ENCODE peak calls at places on chromosomes 6 and 20, in ten cellular contexts. P is naive thymus-derived CD4-positive, alpha-beta T cell; R is tibial nerve; Y is stomach; D is astrocyte; S is endodermal cell; H is gastrocnemius medialis; J is CD8-positive, alpha-beta T cell; W is heart right ventricle; X is pancreas. C is an unnamed sample.

GRCh38 chr20:25148181-25148981 is 47.1 kb upstream of the ENTPD6 start:
- DNase-seq in P (peak; percentile 80), D (peak; percentile 31), W (peak; percentile 40), S (peak; percentile 64), H (no peak), X (no peak), J (peak; percentile 76), Y (peak; percentile 54), R (peak; percentile 18), C (peak; percentile 70)

GRCh38 chr6:128390168-128390567 is 130.2 kb downstream of the PTPRK start:
- DNase-seq in P (no peak), H (no peak), S (no peak), J (no peak), D (peak; percentile 9), W (no peak), Y (no peak), X (no peak), R (no peak), C (no peak)

GRCh38 chr20:48668451-48668946 is 159.3 kb downstream of the PREX1 start:
- DNase-seq in Y (no peak), P (no peak), H (no peak), D (no peak), S (no peak), R (peak; percentile 31), X (no peak), W (no peak), J (no peak), C (peak; percentile 79)

GRCh38 chr20:35264755-35265154 is 13.2 kb downstream of the MMP24OS start:
- DNase-seq in P (no peak), S (peak; percentile 87), R (no peak), W (no peak), H (no peak), J (no peak), X (no peak), Y (no peak), D (peak; percentile 33), C (no peak)

GRCh38 chr20:2386516-2387179 is 5.9 kb downstream of the TGM6 start:
- DNase-seq in D (peak; percentile 79), P (no peak), R (no peak), S (peak; percentile 57), H (no peak), J (no peak), Y (no peak), X (no peak), W (no peak), C (no peak)

GRCh38 chr6:41713650-41714291 is 21.6 kb downstream of the TFEB start:
- DNase-seq in H (peak; percentile 96), P (no peak), X (peak; percentile 53), R (no peak), D (peak; percentile 27), W (peak; percentile 39), S (no peak), J (no peak), Y (peak; percentile 62), C (no peak)

GRCh38 chr6:42520786-42521607 is 42.8 kb upstream of the UBR2 start:
- DNase-seq in J (no peak), H (no peak), X (no peak), R (no peak), D (peak; percentile 89), P (no peak), W (no peak), Y (no peak), S (no peak), C (no peak)

GRCh38 chr20:46063652-46064054 is 26.1 kb downstream of the NCOA5 start:
- DNase-seq in S (peak; percentile 14), R (no peak), H (no peak), Y (no peak), W (no peak), P (no peak), X (no peak), J (no peak), D (no peak), C (no peak)

GRCh38 chr6:146295695-146296094 is 247.9 kb upstream of the RAB32 start:
- DNase-seq in R (no peak), D (no peak), S (no peak), J (no peak), H (no peak), P (no peak), Y (no peak), W (no peak), X (no peak), C (no peak)

GRCh38 chr6:137423444-137424168 is 70.6 kb downstream of the OLIG3 start:
- DNase-seq in P (no peak), W (no peak), S (peak; percentile 91), H (no peak), R (no peak), D (no peak), Y (no peak), X (no peak), J (no peak), C (no peak)

GRCh38 chr6:116363759-116364158 is 7.0 kb upstream of the DSE start:
- DNase-seq in R (no peak), Y (no peak), X (no peak), S (no peak), H (no peak), P (no peak), D (peak; percentile 63), J (no peak), W (no peak), C (no peak)

GRCh38 chr6:3913077-3913957 is 64.1 kb downstream of the FAM50B start:
- DNase-seq in X (no peak), Y (peak; percentile 77), P (no peak), W (no peak), S (peak; percentile 7), D (peak; percentile 99), H (peak; percentile 74), R (peak; percentile 40), J (peak; percentile 17), C (no peak)

GRCh38 chr20:29873946-29874345 is 1383.5 kb upstream of the DEFB115 start:
- DNase-seq in S (peak; percentile 78), H (no peak), J (no peak), X (peak; percentile 94), D (peak; percentile 30), R (no peak), W (peak; percentile 55), Y (peak; percentile 61), P (no peak), C (peak; percentile 78)

GRCh38 chr6:84906514-84906913 is 142.1 kb upstream of the TBX18 start:
- DNase-seq in P (no peak), J (no peak), R (no peak), H (no peak), D (no peak), W (no peak), X (no peak), S (no peak), Y (no peak), C (no peak)
- H3K4me3 ChIP-seq in P (no peak overlapping the region), J (no peak overlapping the region), R (no peak overlapping the region), H (no peak overlapping the region), D (no peak overlapping the region), W (no peak overlapping the region), X (no peak overlapping the region), S (no peak overlapping the region), Y (no peak overlapping the region), C (no peak overlapping the region)

GRCh38 chr6:1607557-1608221 is 2.0 kb upstream of the FOXC1 start:
- DNase-seq in S (peak; percentile 95), P (no peak), D (no peak), W (no peak), X (no peak), H (no peak), J (no peak), Y (no peak), R (no peak), C (no peak)
- H3K4me1 ChIP-seq in S (peaks cover 7% of the 10 kb centered on the region), P (peaks cover 35% of the 10 kb centered on the region), D (peaks cover 21% of the 10 kb centered on the region), W (peaks cover 31% of the 10 kb centered on the region), X (no peaks in the 10 kb centered on the region), H (peaks cover 28% of the 10 kb centered on the region), J (peaks cover 56% of the 10 kb centered on the region), Y (peaks cover 47% of the 10 kb centered on the region), R (peaks cover 67% of the 10 kb centered on the region), C (no peaks in the 10 kb centered on the region)

GRCh38 chr6:167721291-167721690 is 105.4 kb upstream of the AFDN start:
- DNase-seq in S (peak; percentile 40), H (no peak), Y (peak; percentile 17), W (no peak), R (no peak), D (no peak), X (no peak), P (no peak), J (peak; percentile 31), C (no peak)

GRCh38 chr6:167719920-167720319 is 106.8 kb upstream of the AFDN start:
- DNase-seq in P (no peak), R (no peak), J (peak; percentile 40), Y (no peak), D (no peak), S (peak; percentile 45), H (no peak), W (no peak), X (no peak), C (no peak)

GRCh38 chr6:167722634-167723309 is 103.9 kb upstream of the AFDN start:
- DNase-seq in W (no peak), P (no peak), R (no peak), H (no peak), J (peak; percentile 44), D (no peak), Y (peak; percentile 16), S (peak; percentile 48), X (no peak), C (no peak)

GRCh38 chr6:167717867-167718266 is 108.8 kb upstream of the AFDN start:
- DNase-seq in J (no peak), D (no peak), S (no peak), Y (no peak), R (no peak), X (no peak), W (no peak), P (no peak), H (no peak), C (no peak)

GRCh38 chr6:167720456-167721285 is 106.0 kb upstream of the AFDN start:
- DNase-seq in H (no peak), P (no peak), D (no peak), S (peak; percentile 33), J (peak; percentile 34), Y (no peak), W (no peak), R (no peak), X (no peak), C (no peak)
- H3K4me3 ChIP-seq in H (no peak overlapping the region), P (no peak overlapping the region), D (no peak overlapping the region), S (no peak overlapping the region), J (no peak overlapping the region), Y (no peak overlapping the region), W (no peak overlapping the region), R (no peak overlapping the region), X (no peak overlapping the region), C (no peak overlapping the region)

GRCh38 chr6:24872769-24873168 is 63.0 kb downstream of the RIPOR2 start:
- DNase-seq in W (no peak), R (no peak), X (no peak), D (no peak), J (no peak), P (no peak), H (no peak), Y (no peak), S (no peak), C (no peak)

GRCh38 chr6:24876496-24877465 is 59.0 kb downstream of the RIPOR2 start:
- DNase-seq in X (no peak), W (no peak), J (no peak), D (no peak), Y (no peak), S (peak; percentile 93), P (no peak), H (no peak), R (no peak), C (no peak)

GRCh38 chr6:24879351-24879750 is 56.4 kb downstream of the RIPOR2 start:
- DNase-seq in J (no peak), R (no peak), X (no peak), P (no peak), D (no peak), W (no peak), Y (no peak), H (no peak), S (no peak), C (no peak)

GRCh38 chr6:24874128-24874527 is 61.6 kb downstream of the RIPOR2 start:
- DNase-seq in J (no peak), D (no peak), H (no peak), R (no peak), Y (no peak), X (no peak), W (no peak), P (no peak), S (no peak), C (no peak)

GRCh38 chr6:24874776-24875175 is 61.0 kb downstream of the RIPOR2 start:
- DNase-seq in W (no peak), D (no peak), J (no peak), Y (no peak), R (no peak), X (no peak), P (no peak), H (no peak), S (no peak), C (no peak)
- H3K4me1 ChIP-seq in W (peaks cover 7% of the 10 kb centered on the region), D (no peaks in the 10 kb centered on the region), J (peaks cover 38% of the 10 kb centered on the region), Y (no peaks in the 10 kb centered on the region), R (no peaks in the 10 kb centered on the region), X (no peaks in the 10 kb centered on the region), P (peaks cover 49% of the 10 kb centered on the region), H (peaks cover 1% of the 10 kb centered on the region), S (peaks cover 2% of the 10 kb centered on the region), C (no peaks in the 10 kb centered on the region)